ENCODE peak calls at places on chromosomes 13 and 19, in eight cellular contexts. V, A, N, K, I, U, O and M are unnamed samples. For H3K9me3, the result is how much of the 10 kb centered on the place peaks cover.

GRCh38 chr19:14476663-14477401 is 1.7 kb upstream of the PTGER1 start:
- DNase-seq in V (peak), A (no peak), N (peak), K (peak), I (peak), U (peak), O (no peak), M (peak)

GRCh38 chr19:55585658-55586339 is 5.2 kb upstream of the ZNF579 start:
- DNase-seq in V (no peak), A (peak), N (peak), K (peak), I (no peak), U (peak), O (peak), M (no peak)

GRCh38 chr19:9407827-9408226 is 27.5 kb downstream of the ZNF266 start:
- DNase-seq in V (no peak), A (no peak), N (no peak), K (no peak), I (no peak), U (no peak), O (no peak), M (no peak)

GRCh38 chr13:40271511-40271910 is 394.9 kb downstream of the FOXO1 start:
- DNase-seq in V (no peak), A (no peak), N (no peak), K (no peak), I (peak), U (no peak), O (no peak), M (no peak)

GRCh38 chr13:27650312-27650711 is 28.6 kb downstream of the POLR1D start:
- DNase-seq in V (no peak), A (no peak), N (no peak), K (no peak), I (no peak), U (no peak), O (no peak), M (no peak)

GRCh38 chr13:30071890-30072817 is 221.7 kb upstream of the UBL3 start:
- DNase-seq in V (no peak), A (no peak), N (no peak), K (no peak), I (no peak), U (no peak), O (no peak), M (no peak)

GRCh38 chr13:107680115-107680514 is 535.2 kb downstream of the LIG4 start:
- DNase-seq in V (no peak), A (no peak), N (peak), K (no peak), I (no peak), U (no peak), O (no peak), M (no peak)

GRCh38 chr13:108212901-108213300 is 2.4 kb downstream of the LIG4 start:
- DNase-seq in V (no peak), A (no peak), N (no peak), K (no peak), I (no peak), U (no peak), O (no peak), M (no peak)

GRCh38 chr19:34681478-34681877 is 4.0 kb downstream of the ZNF302 start:
- DNase-seq in V (no peak), A (no peak), N (no peak), K (no peak), I (no peak), U (no peak), O (no peak), M (no peak)
- H3K9me3 ChIP-seq in V (under half), A (under half), N (under half), K (under half), I (half or more), U (half or more), O (under half), M (under half)

GRCh38 chr19:4675346-4675745 is 5.2 kb upstream of the MYDGF start:
- DNase-seq in V (no peak), A (no peak), N (no peak), K (no peak), I (no peak), U (no peak), O (no peak), M (no peak)
- H3K9me3 ChIP-seq in V (under half), A (under half), N (under half), K (under half), I (under half), U (under half), O (under half), M (under half)

DNA sequence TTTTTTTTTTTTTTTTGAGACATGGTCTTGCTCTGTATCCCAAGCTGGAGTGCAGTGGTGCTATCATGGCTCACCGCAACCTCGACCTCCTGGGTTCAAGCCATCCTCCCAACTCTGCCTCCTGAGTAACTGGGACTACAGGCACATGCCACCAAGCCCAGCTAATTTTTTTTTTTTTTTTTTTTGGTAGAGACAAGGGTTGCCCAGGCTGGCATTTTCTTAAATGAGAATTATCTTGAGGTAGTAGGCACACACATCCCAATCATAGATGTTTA is 68.5 kb upstream of the GPR183 start:
- DNase-seq in V (no peak), A (no peak), N (no peak), K (no peak), I (no peak), U (no peak), O (no peak), M (no peak)
- H3K9me3 ChIP-seq in V (under half), A (under half), N (under half), K (under half), I (under half), U (under half), O (under half), M (under half)

GRCh38 chr19:16324384-16325160 is at the start of gene KLF2:
- DNase-seq in V (peak), A (peak), N (peak), K (peak), I (peak), U (peak), O (peak), M (peak)

GRCh38 chr19:16324064-16324383 is 602 bp upstream of the KLF2 start:
- DNase-seq in V (no peak), A (no peak), N (no peak), K (no peak), I (no peak), U (no peak), O (no peak), M (no peak)

GRCh38 chr19:16326401-16327130 is 1.9 kb downstream of the KLF2 start:
- DNase-seq in V (no peak), A (peak), N (peak), K (peak), I (no peak), U (peak), O (peak), M (peak)

GRCh38 chr19:16325671-16326400 is 1.2 kb downstream of the KLF2 start:
- DNase-seq in V (no peak), A (peak), N (peak), K (peak), I (no peak), U (peak), O (peak), M (no peak)

DNA sequence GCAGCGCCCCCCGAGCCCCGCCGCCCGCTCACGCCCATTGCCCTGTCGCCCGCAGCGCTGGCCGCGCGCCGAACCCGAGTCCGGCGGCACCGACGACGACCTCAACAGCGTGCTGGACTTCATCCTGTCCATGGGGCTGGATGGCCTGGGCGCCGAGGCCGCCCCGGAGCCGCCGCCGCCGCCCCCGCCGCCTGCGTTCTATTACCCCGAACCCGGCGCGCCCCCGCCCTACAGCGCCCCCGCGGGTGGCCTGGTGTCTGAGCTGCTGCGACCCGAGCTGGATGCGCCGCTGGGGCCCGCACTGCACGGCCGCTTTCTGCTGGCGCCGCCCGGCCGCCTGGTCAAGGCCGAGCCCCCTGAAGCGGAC is 518 bp downstream of the KLF2 start:
- DNase-seq in V (no peak), A (peak), N (no peak), K (peak), I (no peak), U (peak), O (peak), M (peak)
- H3K9me3 ChIP-seq in V (under half), A (under half), N (under half), K (under half), I (under half), U (under half), O (under half), M (under half)